ENCODE peak calls at places on chromosome 21, in five cellular contexts. E is T-helper 2 cell, X is SW480, Z is tibial artery, S is EL. Q is an unnamed sample.

GRCh38 chr21:41895643-41896493 is 16.7 kb upstream of the PRDM15 start:
- DNase-seq in X (no peak), S (no peak), Z (no peak), E (no peak), Q (no peak)

GRCh38 chr21:36946949-36947371 is 19.5 kb downstream of the HLCS start:
- DNase-seq in Z (no peak), X (no peak), E (no peak), S (no peak), Q (no peak)

GRCh38 chr21:43954042-43954441 is 58.1 kb upstream of the TRAPPC10 start:
- DNase-seq in Z (no peak), X (no peak), E (no peak), S (no peak), Q (no peak)

GRCh38 chr21:15895142-15896106 is 165.6 kb downstream of the USP25 start:
- DNase-seq in S (peak; percentile 21), Z (no peak), X (no peak), E (no peak), Q (no peak)

GRCh38 chr21:38277501-38278111 is 20.8 kb downstream of the KCNJ15 start:
- DNase-seq in Z (peak; percentile 89), E (no peak), S (peak; percentile 98), X (peak; percentile 59), Q (peak; percentile 95)

GRCh38 chr21:16551101-16551695 is 821.4 kb downstream of the USP25 start:
- DNase-seq in Z (no peak), S (no peak), E (no peak), X (peak; percentile 56), Q (no peak)

GRCh38 chr21:35044770-35045538 is 4.1 kb downstream of the RUNX1 start:
- DNase-seq in E (no peak), Z (no peak), X (no peak), S (no peak), Q (no peak)

GRCh38 chr21:14879458-14879857 is 185.3 kb downstream of the NRIP1 start:
- DNase-seq in E (no peak), S (no peak), Z (no peak), X (no peak), Q (no peak)

GRCh38 chr21:15560383-15561056 is 169.3 kb upstream of the USP25 start:
- DNase-seq in E (no peak), Z (no peak), S (no peak), X (no peak), Q (no peak)

GRCh38 chr21:41964171-41964570 is 10.4 kb upstream of the C2CD2 start:
- DNase-seq in S (no peak), E (no peak), X (no peak), Z (no peak), Q (no peak)

GRCh38 chr21:42845296-42845965 is 33.9 kb downstream of the WDR4 start:
- DNase-seq in Z (peak; percentile 22), X (no peak), E (no peak), S (no peak), Q (no peak)

GRCh38 chr21:42080788-42081083 is 9.6 kb downstream of the UMODL1 start:
- DNase-seq in E (no peak), S (peak; percentile 81), Z (no peak), X (no peak), Q (peak; percentile 68)

GRCh38 chr21:35426484-35426883 is 377.4 kb upstream of the RUNX1 start:
- DNase-seq in E (no peak), Z (no peak), X (no peak), S (no peak), Q (no peak)

GRCh38 chr21:38985423-38986378 is 180.0 kb downstream of the ETS2 start:
- DNase-seq in Z (peak; percentile 85), X (peak; percentile 79), S (peak; percentile 89), E (peak; percentile 3), Q (peak; percentile 90)

GRCh38 chr21:44405948-44406872 is 49.1 kb upstream of the LRRC3 start:
- DNase-seq in S (peak; percentile 83), Z (no peak), X (no peak), E (no peak), Q (no peak)

GRCh38 chr21:20215959-20216358 is 782.2 kb upstream of the NCAM2 start:
- DNase-seq in X (no peak), S (no peak), E (no peak), Z (no peak), Q (no peak)

GRCh38 chr21:37207441-37208009 is 59.6 kb downstream of the VPS26C start:
- DNase-seq in E (no peak), X (peak; percentile 99), S (no peak), Z (no peak), Q (no peak)

GRCh38 chr21:44051462-44051941 is 39.4 kb downstream of the TRAPPC10 start:
- DNase-seq in Z (no peak), E (no peak), S (no peak), X (no peak), Q (peak; percentile 6)

GRCh38 chr21:44985441-44986401 is 45.9 kb downstream of the SLX9 start:
- DNase-seq in X (no peak), S (no peak), E (no peak), Z (peak; percentile 19), Q (no peak)

GRCh38 chr21:23853796-23854379 is 1753.4 kb downstream of the MRPL39 start:
- DNase-seq in Z (no peak), X (peak; percentile 48), S (no peak), E (no peak), Q (peak; percentile 7)

GRCh38 chr21:19122371-19122770 is 718.8 kb upstream of the TMPRSS15 start:
- DNase-seq in E (no peak), Z (no peak), X (no peak), S (no peak), Q (no peak)

GRCh38 chr21:41817228-41817627 is 50.4 kb upstream of the RIPK4 start:
- DNase-seq in Z (peak; percentile 53), X (peak; percentile 72), E (no peak), S (peak; percentile 69), Q (peak; percentile 44)

GRCh38 chr21:26883768-26884167 is 38.6 kb upstream of the ADAMTS1 start:
- DNase-seq in X (no peak), E (no peak), Z (no peak), S (no peak), Q (no peak)

GRCh38 chr21:24110846-24111245 is 1496.4 kb downstream of the MRPL39 start:
- DNase-seq in Z (no peak), X (no peak), E (no peak), S (no peak), Q (no peak)

GRCh38 chr21:17769049-17769845 is 49.9 kb downstream of the C21orf91 start:
- DNase-seq in E (no peak), X (no peak), Z (no peak), S (no peak), Q (no peak)

GRCh38 chr21:38623552-38623951 is 125.3 kb upstream of the ERG start:
- DNase-seq in Z (no peak), E (no peak), X (no peak), S (no peak), Q (no peak)

Q was measured in AG04450.